ENCODE peak calls at places on chromosomes 11 and 22, in five cellular contexts. E, M, I, J and A are unnamed samples.

GRCh38 chr22:38456841-38457699 is 2.1 kb upstream of the KCNJ4 start:
- DNase-seq in E (no peak), M (no peak), I (no peak), J (no peak), A (no peak)

GRCh38 chr11:114296190-114296978 is at the start of gene NNMT:
- DNase-seq in E (no peak), M (no peak), I (peak; percentile 36), J (peak; percentile 99), A (peak; percentile 85)

GRCh38 chr11:67308031-67308866 is 4.9 kb downstream of the SSH3 start:
- DNase-seq in E (no peak), M (no peak), I (no peak), J (no peak), A (no peak)

GRCh38 chr11:84899134-84899533 is 728.0 kb downstream of the DLG2 start:
- DNase-seq in E (no peak), M (no peak), I (no peak), J (no peak), A (no peak)

GRCh38 chr11:72236083-72236697 is 7.8 kb downstream of the PHOX2A start:
- DNase-seq in E (no peak), M (no peak), I (no peak), J (no peak), A (no peak)

GRCh38 chr11:74380746-74381439 is 17.3 kb downstream of the PGM2L1 start:
- DNase-seq in E (no peak), M (peak; percentile 9), I (no peak), J (no peak), A (no peak)

GRCh38 chr22:37505989-37506388 is 13.2 kb downstream of the CARD10 start:
- DNase-seq in E (no peak), M (no peak), I (no peak), J (no peak), A (no peak)

GRCh38 chr11:66691311-66691980 is 13.8 kb upstream of the RBM4B start:
- DNase-seq in E (no peak), M (no peak), I (no peak), J (no peak), A (no peak)

GRCh38 chr22:49112661-49113626 is 714.7 kb downstream of the BRD1 start:
- DNase-seq in E (no peak), M (no peak), I (no peak), J (no peak), A (no peak)

GRCh38 chr22:38638216-38638615 is 18.0 kb downstream of the FAM227A start:
- DNase-seq in E (no peak), M (no peak), I (no peak), J (no peak), A (no peak)

GRCh38 chr11:72013765-72014711 is 15.3 kb downstream of the IL18BP start:
- DNase-seq in E (no peak), M (peak; percentile 60), I (no peak), J (no peak), A (no peak)

GRCh38 chr11:944711-945470 is 19.2 kb downstream of the AP2A2 start:
- DNase-seq in E (no peak), M (no peak), I (no peak), J (peak; percentile 50), A (no peak)

GRCh38 chr22:19218541-19219233 is 40.2 kb upstream of the SLC25A1 start:
- DNase-seq in E (no peak), M (no peak), I (no peak), J (no peak), A (no peak)

GRCh38 chr11:65440831-65441499 is 18.4 kb downstream of the NEAT1 start:
- DNase-seq in E (no peak), M (peak; percentile 23), I (no peak), J (peak; percentile 46), A (peak; percentile 7)

GRCh38 chr11:57619331-57619730 is 21.8 kb downstream of the SERPING1 start:
- DNase-seq in E (no peak), M (no peak), I (no peak), J (no peak), A (no peak)

GRCh38 chr22:19201858-19202798 is 23.6 kb upstream of the SLC25A1 start:
- DNase-seq in E (no peak), M (no peak), I (no peak), J (no peak), A (no peak)

GRCh38 chr11:82045748-82046457 is 687.8 kb downstream of the FAM181B start:
- DNase-seq in E (no peak), M (no peak), I (no peak), J (no peak), A (no peak)

GRCh38 chr11:76524919-76525318 is 80.1 kb downstream of the EMSY start:
- DNase-seq in E (no peak), M (no peak), I (no peak), J (peak; percentile 57), A (no peak)

GRCh38 chr22:42202669-42203068 is 67.8 kb downstream of the TCF20 start:
- DNase-seq in E (no peak), M (no peak), I (no peak), J (peak; percentile 30), A (no peak)

GRCh38 chr11:1122356-1123002 is 35.3 kb upstream of the MUC5AC start:
- DNase-seq in E (peak; percentile 29), M (no peak), I (no peak), J (no peak), A (no peak)

GRCh38 chr11:122097419-122098001 is 18.5 kb downstream of the BLID start:
- DNase-seq in E (no peak), M (no peak), I (no peak), J (peak; percentile 71), A (no peak)

GRCh38 chr11:120184946-120185677 is 25.7 kb upstream of the OAF start:
- DNase-seq in E (no peak), M (no peak), I (peak; percentile 84), J (peak; percentile 39), A (peak; percentile 80)

GRCh38 chr22:46115755-46116490 is 34.4 kb upstream of the PPARA start:
- DNase-seq in E (no peak), M (no peak), I (peak; percentile 68), J (no peak), A (peak; percentile 49)

GRCh38 chr11:121352301-121352891 is 59.8 kb downstream of the SC5D start:
- DNase-seq in E (no peak), M (peak; percentile 60), I (no peak), J (no peak), A (no peak)

GRCh38 chr22:26753125-26753862 is 95.9 kb downstream of the MIAT start:
- DNase-seq in E (no peak), M (no peak), I (no peak), J (no peak), A (no peak)

GRCh38 chr11:15613231-15613630 is 498.5 kb downstream of the INSC start:
- DNase-seq in E (no peak), M (no peak), I (no peak), J (no peak), A (no peak)

GRCh38 chr11:11998091-11998781 is 10.2 kb downstream of the DKK3 start:
- DNase-seq in E (peak; percentile 74), M (no peak), I (no peak), J (peak; percentile 90), A (no peak)

GRCh38 chr22:46001426-46002106 is 24.6 kb upstream of the WNT7B start:
- DNase-seq in E (no peak), M (no peak), I (no peak), J (no peak), A (no peak)

GRCh38 chr22:38239101-38239761 is 33.6 kb downstream of the TMEM184B start:
- DNase-seq in E (peak; percentile 56), M (peak; percentile 52), I (no peak), J (peak; percentile 83), A (no peak)

GRCh38 chr11:129307162-129307561 is 68.5 kb upstream of the BARX2 start:
- DNase-seq in E (no peak), M (no peak), I (no peak), J (no peak), A (no peak)

GRCh38 chr11:68551223-68551622 is 90.7 kb downstream of the PPP6R3 start:
- DNase-seq in E (no peak), M (no peak), I (no peak), J (no peak), A (no peak)

GRCh38 chr11:71151561-71151960 is 100.8 kb downstream of the SHANK2 start:
- DNase-seq in E (no peak), M (no peak), I (no peak), J (no peak), A (no peak)

GRCh38 chr11:43419460-43419859 is 60.7 kb downstream of the TTC17 start:
- DNase-seq in E (no peak), M (peak; percentile 48), I (no peak), J (peak; percentile 62), A (no peak)

GRCh38 chr11:882593-882992 is 28.0 kb downstream of the CHID1 start:
- DNase-seq in E (no peak), M (no peak), I (no peak), J (no peak), A (no peak)

GRCh38 chr22:31177420-31178162 is 17.6 kb downstream of the RNF185 start:
- DNase-seq in E (no peak), M (no peak), I (no peak), J (peak; percentile 74), A (no peak)